ENCODE peak calls at places on chromosome 21, in ten cellular contexts. L, S, I, X, F, Z, W, R, K and U are unnamed samples.

GRCh38 chr21:44751186-44751798 is 39.9 kb upstream of the TSPEAR start:
- DNase-seq in R (no peak), L (no peak), I (no peak), K (no peak), Z (no peak), X (peak), W (no peak), F (peak), S (no peak), U (no peak)

GRCh38 chr21:43632373-43632905 is 26.8 kb downstream of the HSF2BP start:
- DNase-seq in F (no peak), W (no peak), R (no peak), L (no peak), I (no peak), X (no peak), K (no peak), S (no peak), Z (no peak), U (no peak)

GRCh38 chr21:44954281-44954771 is 14.5 kb downstream of the SLX9 start:
- DNase-seq in W (no peak), F (no peak), S (no peak), R (no peak), K (no peak), I (peak), L (no peak), Z (no peak), X (no peak), U (no peak)

GRCh38 chr21:37636152-37636860 is 269.7 kb downstream of the DYRK1A start:
- DNase-seq in F (no peak), W (no peak), I (no peak), Z (peak), R (no peak), X (no peak), S (no peak), L (no peak), K (no peak), U (no peak)

GRCh38 chr21:16309250-16309971 is 579.6 kb downstream of the USP25 start:
- DNase-seq in X (no peak), F (no peak), Z (no peak), K (no peak), R (no peak), S (no peak), I (no peak), W (no peak), L (no peak), U (no peak)

GRCh38 chr21:37582613-37583012 is 216.0 kb downstream of the DYRK1A start:
- DNase-seq in L (no peak), X (no peak), S (peak), W (peak), F (no peak), Z (peak), K (no peak), R (peak), I (no peak), U (no peak)

GRCh38 chr21:25462517-25462971 is 144.7 kb downstream of the MRPL39 start:
- DNase-seq in S (no peak), X (no peak), I (no peak), Z (no peak), R (no peak), W (no peak), F (no peak), L (no peak), K (no peak), U (no peak)

GRCh38 chr21:33824156-33824941 is 91.3 kb downstream of the ATP5PO start:
- DNase-seq in W (no peak), F (peak), X (no peak), L (no peak), S (no peak), R (no peak), K (no peak), Z (no peak), I (no peak), U (no peak)

GRCh38 chr21:34126691-34127090 is 53.3 kb downstream of the MRPS6 start:
- DNase-seq in Z (no peak), F (no peak), X (no peak), I (no peak), R (no peak), L (no peak), W (no peak), S (no peak), K (no peak), U (peak)

GRCh38 chr21:44054710-44055109 is 42.6 kb downstream of the TRAPPC10 start:
- DNase-seq in F (no peak), L (no peak), S (no peak), I (no peak), W (no peak), K (no peak), X (no peak), Z (peak), R (no peak), U (no peak)

GRCh38 chr21:39132248-39132647 is 51.0 kb downstream of the PSMG1 start:
- DNase-seq in L (no peak), F (no peak), X (no peak), R (no peak), W (no peak), K (no peak), Z (no peak), I (no peak), S (no peak), U (no peak)

GRCh38 chr21:31908106-31909031 is 35.5 kb downstream of the HUNK start:
- DNase-seq in S (peak), L (no peak), R (no peak), F (no peak), Z (no peak), W (no peak), X (no peak), K (no peak), I (no peak), U (no peak)

GRCh38 chr21:43025636-43026180 is 49.9 kb downstream of the CBS start:
- DNase-seq in I (no peak), Z (no peak), L (no peak), F (no peak), W (no peak), X (no peak), K (no peak), S (no peak), R (no peak), U (no peak)

GRCh38 chr21:38439336-38439900 is 58.9 kb downstream of the ERG start:
- DNase-seq in R (no peak), Z (no peak), K (no peak), X (no peak), W (no peak), F (no peak), L (no peak), I (no peak), S (no peak), U (no peak)

GRCh38 chr21:40841524-40842196 is 5.3 kb downstream of the DSCAM start:
- DNase-seq in I (peak), X (no peak), S (peak), F (peak), R (peak), K (no peak), W (no peak), Z (no peak), L (no peak), U (no peak)

GRCh38 chr21:43959231-43960041 is 52.7 kb upstream of the TRAPPC10 start:
- DNase-seq in F (no peak), S (no peak), Z (no peak), L (no peak), X (no peak), R (no peak), K (no peak), I (no peak), W (no peak), U (no peak)

GRCh38 chr21:38679531-38679930 is 126.2 kb upstream of the ETS2 start:
- DNase-seq in K (no peak), S (no peak), I (no peak), L (no peak), X (no peak), Z (peak), R (no peak), F (no peak), W (no peak), U (no peak)

GRCh38 chr21:34967509-34968289 is 81.4 kb downstream of the RUNX1 start:
- DNase-seq in R (no peak), K (no peak), X (no peak), L (peak), Z (peak), I (no peak), S (no peak), F (no peak), W (no peak), U (no peak)

GRCh38 chr21:46661211-46661625 is 25.7 kb downstream of the PRMT2 start:
- DNase-seq in I (peak), L (peak), K (no peak), R (no peak), F (peak), S (peak), X (no peak), W (no peak), Z (peak), U (peak)

GRCh38 chr21:31879911-31880310 is 7.1 kb downstream of the HUNK start:
- DNase-seq in L (no peak), R (no peak), S (no peak), X (no peak), K (no peak), Z (no peak), W (no peak), I (no peak), F (no peak), U (no peak)

GRCh38 chr21:32508558-32508957 is 76.8 kb downstream of the TCP10L start:
- DNase-seq in W (no peak), I (no peak), Z (no peak), S (no peak), K (no peak), F (no peak), R (no peak), X (no peak), L (no peak), U (peak)

GRCh38 chr21:26804895-26805609 is 40.2 kb downstream of the ADAMTS1 start:
- DNase-seq in S (no peak), R (no peak), Z (no peak), K (no peak), X (no peak), W (no peak), L (no peak), F (no peak), I (no peak), U (no peak)